ENCODE peak calls at places on chromosomes 4 and X, in seven cellular contexts. A is A549, T is K562, K is HCT116, L is NB4, Q is H1, W is HepG2. J is an unnamed sample.

GRCh38 chr4:16067515-16067914 is 16.3 kb downstream of the PROM1 start:
- DNase-seq in K (peak; percentile 73), A (no peak), T (no peak), Q (no peak), L (peak; percentile 9), W (peak; percentile 52), J (no peak)

GRCh38 chrX:115561605-115562491 is 874 bp downstream of the PLS3 start:
- DNase-seq in A (peak; percentile 45), K (no peak), T (no peak), Q (no peak), L (no peak), W (peak; percentile 4), J (peak; percentile 52)

GRCh38 chr4:182978152-182978827 is 61.1 kb upstream of the DCTD start:
- DNase-seq in Q (no peak), K (no peak), L (peak; percentile 25), A (no peak), T (no peak), W (no peak), J (peak; percentile 33)

GRCh38 chr4:55754754-55755350 is 64.7 kb upstream of the EXOC1L start:
- DNase-seq in W (no peak), A (no peak), Q (no peak), L (no peak), K (peak; percentile 13), T (no peak), J (peak; percentile 68)

GRCh38 chr4:176967586-176967985 is 174.9 kb upstream of the VEGFC start:
- DNase-seq in A (no peak), W (no peak), L (no peak), T (no peak), K (no peak), Q (no peak), J (no peak)

GRCh38 chr4:41204400-41204978 is 9.9 kb downstream of the APBB2 start:
- DNase-seq in A (peak; percentile 9), K (peak; percentile 67), L (no peak), T (no peak), Q (no peak), W (peak; percentile 30), J (peak; percentile 80)

GRCh38 chrX:72009731-72010130 is 99.1 kb downstream of the NHSL2 start:
- DNase-seq in K (no peak), W (no peak), Q (no peak), T (no peak), A (no peak), L (no peak), J (no peak)

GRCh38 chr4:124854968-124855367 is 142.4 kb upstream of the ANKRD50 start:
- DNase-seq in A (no peak), T (no peak), K (no peak), Q (no peak), L (no peak), W (no peak), J (no peak)

GRCh38 chr4:16505726-16506125 is 279.5 kb upstream of the TAPT1 start:
- DNase-seq in Q (peak; percentile 27), K (no peak), A (no peak), T (no peak), W (no peak), L (peak; percentile 9), J (no peak)

GRCh38 chr4:80268936-80269335 is 2.5 kb downstream of the FGF5 start:
- DNase-seq in K (no peak), L (no peak), Q (no peak), W (no peak), T (no peak), A (no peak), J (no peak)

GRCh38 chr4:915041-915474 is 17.1 kb downstream of the GAK start:
- DNase-seq in A (no peak), T (no peak), L (peak; percentile 36), W (no peak), Q (no peak), K (no peak), J (no peak)

GRCh38 chrX:25558137-25558536 is 542.4 kb upstream of the ARX start:
- DNase-seq in A (no peak), L (no peak), K (no peak), T (no peak), W (no peak), Q (no peak), J (no peak)

GRCh38 chr4:150242820-150243458 is 164.7 kb downstream of the DCLK2 start:
- DNase-seq in W (no peak), T (peak; percentile 68), K (peak; percentile 12), Q (no peak), L (peak; percentile 25), A (peak; percentile 37), J (peak; percentile 67)

GRCh38 chr4:95170176-95170575 is 378.6 kb downstream of the UNC5C start:
- DNase-seq in A (no peak), K (no peak), W (no peak), L (no peak), Q (no peak), T (no peak), J (no peak)

GRCh38 chr4:174520655-174521054 is 1.6 kb downstream of the HPGD start:
- DNase-seq in K (no peak), T (no peak), Q (no peak), A (no peak), W (no peak), L (no peak), J (no peak)
- H3K4me3 ChIP-seq in K (no peak overlapping the region), T (no peak overlapping the region), Q (no peak overlapping the region), A (peak overlapping the region; percentile 61), W (no peak overlapping the region), L (no peak overlapping the region), J (no peak overlapping the region)

GRCh38 chr4:24645765-24646550 is 61.6 kb upstream of the DHX15 start:
- DNase-seq in K (no peak), L (no peak), T (no peak), A (no peak), Q (no peak), W (no peak), J (no peak)

GRCh38 chr4:24644983-24645764 is 60.8 kb upstream of the DHX15 start:
- DNase-seq in Q (no peak), L (no peak), T (no peak), K (no peak), W (no peak), A (no peak), J (no peak)

GRCh38 chr4:24640433-24640832 is 56.1 kb upstream of the DHX15 start:
- DNase-seq in Q (no peak), A (no peak), T (no peak), K (no peak), W (no peak), L (no peak), J (no peak)

GRCh38 chr4:24643774-24644520 is 59.6 kb upstream of the DHX15 start:
- DNase-seq in Q (no peak), W (no peak), T (no peak), L (no peak), A (no peak), K (no peak), J (no peak)

GRCh38 chr4:24642941-24643628 is 58.7 kb upstream of the DHX15 start:
- DNase-seq in Q (no peak), W (peak; percentile 60), L (no peak), K (no peak), T (no peak), A (peak; percentile 67), J (no peak)
- TF ChIP-seq MAX in Q (no peak), W (no peak), L (no peak), K (no peak), T (no peak), A (peak; percentile 64), J (no peak)

GRCh38 chr4:139633661-139634060 is 32.0 kb upstream of the MGST2 start:
- DNase-seq in W (peak; percentile 38), T (no peak), A (peak; percentile 42), Q (no peak), K (no peak), L (no peak), J (peak; percentile 29)
- H3K4me3 ChIP-seq in W (peak overlapping the region; percentile 11), T (no peak overlapping the region), A (peak overlapping the region; percentile 6), Q (peak overlapping the region; percentile 45), K (no peak overlapping the region), L (no peak overlapping the region), J (no peak overlapping the region)

DNA sequence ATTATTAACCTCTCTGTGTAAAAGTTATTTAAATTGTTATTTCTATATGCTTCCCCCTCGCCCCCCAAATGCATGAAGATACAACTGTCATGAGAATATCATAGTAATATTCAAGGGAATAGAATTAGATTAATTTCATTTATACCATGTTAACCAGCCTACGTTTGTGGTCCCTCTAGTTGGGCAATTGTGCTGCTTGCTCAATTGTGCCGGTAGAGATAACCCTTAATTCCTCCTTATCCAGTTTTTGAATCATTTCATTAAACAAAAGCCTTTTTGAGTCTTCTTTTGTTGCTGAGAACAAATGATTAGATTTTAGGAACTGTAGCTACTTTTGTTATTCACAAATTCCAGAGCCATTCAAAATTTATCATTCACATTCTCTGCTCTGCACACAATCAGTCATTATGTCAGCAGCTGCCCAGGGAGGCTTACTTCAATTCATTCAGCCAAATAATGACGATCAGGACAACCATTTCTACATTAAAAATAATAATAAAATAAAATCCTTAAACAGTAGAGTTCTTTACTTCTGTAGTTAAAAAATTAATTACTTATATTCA is 98.1 kb downstream of the ADGRL3 start:
- DNase-seq in T (no peak), K (no peak), W (no peak), A (no peak), Q (peak; percentile 9), L (no peak), J (no peak)
- TF ChIP-seq MAX in T (no peak), K (no peak), W (no peak), A (no peak), Q (no peak), L (no peak), J (no peak)

GRCh38 chr4:6938758-6939201 is 29.2 kb downstream of the TBC1D14 start:
- DNase-seq in A (no peak), K (no peak), Q (no peak), L (no peak), W (no peak), T (no peak), J (no peak)
- H3K4me3 ChIP-seq in A (no peak overlapping the region), K (no peak overlapping the region), Q (no peak overlapping the region), L (no peak overlapping the region), W (no peak overlapping the region), T (no peak overlapping the region), J (no peak overlapping the region)

GRCh38 chrX:67524428-67524827 is 19.4 kb upstream of the AR start:
- DNase-seq in W (no peak), L (no peak), K (no peak), T (no peak), Q (no peak), A (no peak), J (no peak)

GRCh38 chrX:67523002-67523711 is 20.7 kb upstream of the AR start:
- DNase-seq in Q (no peak), T (no peak), A (no peak), L (no peak), W (no peak), K (no peak), J (no peak)

GRCh38 chrX:67524950-67525691 is 18.7 kb upstream of the AR start:
- DNase-seq in Q (no peak), L (no peak), T (no peak), K (no peak), A (no peak), W (no peak), J (no peak)

GRCh38 chrX:67523932-67524331 is 19.9 kb upstream of the AR start:
- DNase-seq in W (no peak), T (no peak), Q (no peak), L (no peak), A (no peak), K (no peak), J (peak; percentile 53)

GRCh38 chrX:67520671-67521070 is 23.1 kb upstream of the AR start:
- DNase-seq in W (no peak), T (no peak), K (no peak), L (no peak), A (no peak), Q (no peak), J (peak; percentile 13)
- TF ChIP-seq MAX in W (no peak), T (no peak), K (no peak), L (no peak), A (no peak), Q (no peak), J (no peak)

J was measured in endothelial cell of umbilical vein.